ENCODE peak calls at places on chromosomes 1 and 21, in four cellular contexts. I, H, Z and F are unnamed samples.

GRCh38 chr1:230067871-230068814 is 1.1 kb downstream of the GALNT2 start:
- DNase-seq in I (no peak), Z (no peak), H (no peak), F (no peak)

GRCh38 chr1:88685239-88685604 is 1.1 kb downstream of the PKN2 start:
- DNase-seq in Z (peak), H (peak), I (no peak), F (no peak)

GRCh38 chr1:226938903-226939438 is 1.1 kb upstream of the COQ8A start:
- DNase-seq in H (peak), Z (peak), I (no peak), F (no peak)

GRCh38 chr1:117512728-117513321 is 93.0 kb upstream of the TENT5C start:
- DNase-seq in H (peak), Z (peak), I (no peak), F (no peak)

GRCh38 chr1:241396747-241397691 is 40.0 kb upstream of the RGS7 start:
- DNase-seq in I (no peak), Z (no peak), H (no peak), F (no peak)

GRCh38 chr1:162882248-162882666 is 21.3 kb upstream of the CCDC190 start:
- DNase-seq in H (no peak), I (no peak), Z (no peak), F (no peak)

GRCh38 chr1:35544976-35545375 is 12.2 kb downstream of the KIAA0319L start:
- DNase-seq in Z (peak), H (peak), I (no peak), F (no peak)

GRCh38 chr1:155507960-155508359 is 54.6 kb downstream of the ASH1L start:
- DNase-seq in Z (no peak), H (peak), I (no peak), F (no peak)

GRCh38 chr1:246417152-246417812 is 89.8 kb downstream of the SMYD3 start:
- DNase-seq in I (no peak), H (peak), Z (peak), F (no peak)

GRCh38 chr1:185934476-185935189 is 200.4 kb downstream of the HMCN1 start:
- DNase-seq in H (peak), I (no peak), Z (peak), F (no peak)

GRCh38 chr21:45522986-45523385 is 19.3 kb downstream of the SLC19A1 start:
- DNase-seq in I (no peak), H (no peak), Z (no peak), F (peak)

GRCh38 chr1:209248649-209249279 is 334.8 kb upstream of the CAMK1G start:
- DNase-seq in Z (peak), H (peak), I (no peak), F (no peak)

GRCh38 chr1:8252266-8252951 is 65.5 kb upstream of the SLC45A1 start:
- DNase-seq in Z (no peak), H (no peak), I (no peak), F (no peak)

GRCh38 chr21:46662765-46663500 is 27.5 kb downstream of the PRMT2 start:
- DNase-seq in H (no peak), Z (no peak), I (no peak), F (no peak)

GRCh38 chr1:99481391-99481996 is 164.4 kb upstream of the PALMD start:
- DNase-seq in I (no peak), H (peak), Z (peak), F (no peak)

GRCh38 chr1:6805004-6805416 is 19.8 kb downstream of the CAMTA1 start:
- DNase-seq in I (no peak), H (no peak), Z (no peak), F (no peak)

GRCh38 chr1:42142894-42143675 is 10.1 kb upstream of the GUCA2B start:
- DNase-seq in Z (no peak), H (no peak), I (no peak), F (no peak)

GRCh38 chr1:109061183-109061582 is 14.6 kb downstream of the TAF13 start:
- DNase-seq in H (no peak), Z (no peak), I (no peak), F (no peak)

GRCh38 chr1:100261686-100262085 is 4.3 kb upstream of the RTCA start:
- DNase-seq in H (no peak), Z (no peak), I (no peak), F (no peak)

GRCh38 chr1:39642796-39643195 is 3.4 kb upstream of the HEYL start:
- DNase-seq in I (no peak), Z (no peak), H (no peak), F (no peak)

GRCh38 chr1:64861611-64862010 is 104.7 kb downstream of the JAK1 start:
- DNase-seq in H (peak), Z (peak), I (no peak), F (no peak)

GRCh38 chr1:26432793-26433192 is 672 bp downstream of the DHDDS start:
- DNase-seq in H (no peak), I (no peak), Z (no peak), F (no peak)

GRCh38 chr1:234621657-234622335 is 11.8 kb upstream of the IRF2BP2 start:
- DNase-seq in I (no peak), H (peak), Z (no peak), F (no peak)

GRCh38 chr1:156896490-156897033 is 3.0 kb downstream of the PEAR1 start:
- DNase-seq in H (peak), I (no peak), Z (peak), F (peak)

GRCh38 chr1:226921504-226921903 is 18.6 kb upstream of the COQ8A start:
- DNase-seq in Z (no peak), I (no peak), H (no peak), F (no peak)

GRCh38 chr1:32920833-32921232 is 19.6 kb upstream of the TMEM54 start:
- DNase-seq in Z (no peak), H (peak), I (peak), F (no peak)

GRCh38 chr1:11339346-11340247 is 66.6 kb downstream of the UBIAD1 start:
- DNase-seq in I (no peak), H (no peak), Z (no peak), F (no peak)

GRCh38 chr21:25370311-25370744 is 237.0 kb downstream of the MRPL39 start:
- DNase-seq in H (peak), Z (no peak), I (no peak), F (peak)

GRCh38 chr1:93442276-93442675 is 5.6 kb upstream of the FNBP1L start:
- DNase-seq in Z (peak), H (no peak), I (no peak), F (no peak)

GRCh38 chr1:183569141-183569540 is 21.1 kb downstream of the NCF2 start:
- DNase-seq in Z (peak), I (no peak), H (no peak), F (no peak)

GRCh38 chr1:241950390-241950789 is 7.2 kb upstream of the BECN2 start:
- DNase-seq in Z (no peak), I (no peak), H (peak), F (no peak)

GRCh38 chr1:24373710-24374109 is 39.9 kb downstream of the STPG1 start:
- DNase-seq in H (no peak), I (no peak), Z (no peak), F (no peak)

GRCh38 chr1:200518524-200518923 is 102.0 kb downstream of the KIF14 start:
- DNase-seq in H (no peak), Z (peak), I (no peak), F (no peak)

GRCh38 chr21:44965251-44966022 is 25.6 kb downstream of the SLX9 start:
- DNase-seq in Z (no peak), I (no peak), H (no peak), F (no peak)

GRCh38 chr1:171266930-171267329 is 18.6 kb downstream of the FMO1 start:
- DNase-seq in Z (no peak), H (no peak), I (no peak), F (no peak)
- TF ChIP-seq CTCF in Z (no peak), H (no peak), I (no peak), F (no peak)

DNA sequence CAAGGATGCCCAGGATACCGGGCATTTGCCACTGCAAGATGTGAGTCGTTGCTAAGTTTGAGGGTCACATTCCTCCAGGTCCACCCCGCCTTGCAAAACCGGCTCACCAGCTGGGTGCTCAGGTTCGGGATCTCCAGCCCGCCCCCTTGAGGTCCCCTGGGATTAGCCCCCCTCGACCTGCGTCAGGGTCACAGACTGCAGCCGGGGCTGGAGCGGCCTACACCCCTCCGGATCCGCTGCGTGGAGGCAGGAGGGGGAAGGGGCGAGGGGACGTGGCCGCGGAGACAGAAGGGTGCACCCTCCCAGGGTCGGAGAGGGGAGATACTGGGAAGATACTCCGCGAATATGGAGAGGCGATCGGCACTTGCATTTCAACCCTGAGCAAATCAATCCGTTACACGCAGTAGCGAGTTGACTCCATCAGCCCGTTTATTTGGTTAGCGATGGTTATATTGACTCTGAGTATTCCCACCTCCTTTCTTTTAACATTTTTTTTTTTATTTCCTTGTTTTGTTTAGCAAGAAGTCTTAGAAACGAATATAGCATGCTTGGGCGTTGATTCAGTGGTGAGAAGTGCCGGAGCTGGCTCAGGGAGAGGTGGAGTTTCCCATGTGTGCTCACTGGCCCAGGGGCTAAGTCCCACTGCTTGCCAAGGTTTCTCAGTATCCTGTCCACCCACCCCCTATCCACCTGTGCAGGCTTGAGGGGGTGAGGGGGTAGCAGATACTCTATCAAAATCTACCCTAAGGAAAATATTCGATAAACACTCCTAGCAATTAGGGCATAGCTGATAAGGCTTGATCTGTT is 983 bp downstream of the IFNAR2 start:
- DNase-seq in I (no peak), H (peak), Z (peak), F (no peak)
- TF ChIP-seq CTCF in I (peak), H (no peak), Z (no peak), F (peak)

GRCh38 chr1:182457844-182458243 is 7.9 kb downstream of the RGSL1 start:
- DNase-seq in Z (no peak), I (no peak), H (no peak), F (no peak)

GRCh38 chr1:182447660-182448059 is 2.3 kb upstream of the RGSL1 start:
- DNase-seq in I (no peak), H (no peak), Z (no peak), F (no peak)

GRCh38 chr1:182450087-182450486 is at the start of gene RGSL1:
- DNase-seq in Z (no peak), I (no peak), H (no peak), F (no peak)

GRCh38 chr1:182453619-182454018 is 3.7 kb downstream of the RGSL1 start:
- DNase-seq in I (no peak), Z (no peak), H (no peak), F (no peak)
- TF ChIP-seq CTCF in I (no peak), Z (no peak), H (no peak), F (no peak)

DNA sequence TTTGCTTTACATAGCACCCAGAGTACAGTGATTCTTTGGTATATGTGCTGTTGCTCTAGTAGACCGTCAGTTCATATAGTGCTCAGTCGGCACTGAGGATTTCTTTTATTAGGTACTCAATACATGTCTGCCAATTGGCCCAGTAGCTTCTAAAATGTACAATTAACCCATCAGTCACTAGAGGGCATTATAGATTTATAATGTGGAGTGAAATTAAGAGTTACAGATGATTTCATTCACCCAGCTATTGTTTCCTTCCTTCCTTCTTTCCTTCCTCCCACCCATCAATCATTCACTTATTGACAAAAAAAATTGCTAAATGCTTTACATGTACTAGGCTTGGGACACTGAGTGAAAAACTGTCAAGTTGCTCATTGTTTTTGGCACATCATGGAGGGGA is 263.6 kb upstream of the USP24 start:
- DNase-seq in Z (peak), I (no peak), H (peak), F (no peak)
- TF ChIP-seq CTCF in Z (peak), I (no peak), H (no peak), F (peak)